ENCODE peak calls at places on chromosomes 12 and 14, in ten cellular contexts. Y is OCI-LY7; N is NCI-H748 treated with DMSO at 0.1 percent for 48 hours; J is GM10248; C is GM20000; H is HEK293T; F is T-helper 2 cell; V is left ventricle myocardium superior; A is activated T-cell treated with anti-CD3 and anti-CD28 coated beads, Interleukin-2, amount 50 U/mL, for 72 hours; G is mammary epithelial cell. U is an unnamed sample.

GRCh38 chr14:55241673-55242072 is 29.5 kb upstream of the FBXO34 start:
- DNase-seq in A (no peak), H (no peak), J (no peak), F (no peak), Y (no peak), C (no peak), G (no peak), N (no peak), V (no peak), U (no peak)

GRCh38 chr14:102056694-102057442 is 30.0 kb downstream of the HSP90AA1 start:
- DNase-seq in A (no peak), G (no peak), Y (no peak), F (no peak), H (no peak), J (no peak), V (no peak), N (no peak), C (no peak), U (no peak)

GRCh38 chr12:102479099-102479887 is 1.1 kb downstream of the IGF1 start:
- DNase-seq in G (peak; percentile 7), N (no peak), Y (no peak), C (peak; percentile 22), A (peak; percentile 15), V (no peak), H (peak; percentile 10), J (no peak), F (no peak), U (no peak)

GRCh38 chr12:1922985-1923384 is 4.5 kb upstream of the CACNA2D4 start:
- DNase-seq in V (no peak), J (no peak), G (no peak), H (no peak), F (no peak), C (peak; percentile 57), A (no peak), Y (no peak), N (no peak), U (peak; percentile 4)

GRCh38 chr12:10075451-10075850 is 23.3 kb downstream of the CLEC1A start:
- DNase-seq in A (no peak), N (no peak), G (no peak), H (no peak), Y (no peak), F (no peak), C (no peak), J (no peak), V (no peak), U (no peak)

GRCh38 chr12:99087278-99087677 is 442.2 kb downstream of the APAF1 start:
- DNase-seq in J (no peak), Y (no peak), H (no peak), A (no peak), N (peak; percentile 93), G (peak; percentile 5), C (no peak), F (no peak), V (no peak), U (no peak)

GRCh38 chr12:56994231-56994746 is 12.1 kb downstream of the ZBTB39 start:
- DNase-seq in J (no peak), V (no peak), A (no peak), C (no peak), Y (no peak), N (no peak), H (no peak), F (no peak), G (no peak), U (no peak)

GRCh38 chr12:67649165-67650126 is 901 bp downstream of the DYRK2 start:
- DNase-seq in V (peak; percentile 68), A (peak; percentile 61), G (no peak), C (peak; percentile 79), H (peak; percentile 33), F (peak; percentile 32), N (no peak), J (peak; percentile 57), Y (peak; percentile 45), U (peak; percentile 52)

GRCh38 chr14:23171251-23171975 is 12.0 kb downstream of the SLC7A8 start:
- DNase-seq in A (no peak), C (no peak), N (no peak), H (no peak), V (no peak), G (peak; percentile 95), F (no peak), Y (no peak), J (no peak), U (no peak)

GRCh38 chr12:53122961-53123468 is 19.7 kb downstream of the SOAT2 start:
- DNase-seq in Y (no peak), N (no peak), V (no peak), H (no peak), C (peak; percentile 14), J (peak; percentile 3), G (no peak), F (no peak), A (no peak), U (no peak)

GRCh38 chr12:94078138-94078723 is 70.1 kb upstream of the PLXNC1 start:
- DNase-seq in H (no peak), G (no peak), F (no peak), J (no peak), V (no peak), Y (no peak), C (no peak), N (no peak), A (no peak), U (no peak)

GRCh38 chr12:110102255-110102654 is 21.9 kb upstream of the IFT81 start:
- DNase-seq in Y (peak; percentile 79), G (peak; percentile 72), H (peak; percentile 70), C (peak; percentile 25), A (peak; percentile 30), V (no peak), N (peak; percentile 37), J (peak; percentile 26), F (peak; percentile 18), U (peak; percentile 87)

GRCh38 chr12:24808651-24809050 is 140.2 kb downstream of the BCAT1 start:
- DNase-seq in V (no peak), N (no peak), J (no peak), H (no peak), Y (no peak), A (no peak), F (no peak), C (no peak), G (no peak), U (no peak)

GRCh38 chr12:49580572-49581535 is 12.9 kb upstream of the MCRS1 start:
- DNase-seq in A (peak; percentile 58), H (peak; percentile 84), N (peak; percentile 58), J (peak; percentile 79), F (peak; percentile 24), Y (peak; percentile 69), V (peak; percentile 77), C (peak; percentile 68), G (peak; percentile 71), U (peak; percentile 60)

GRCh38 chr12:75760481-75761324 is 249.3 kb upstream of the KRR1 start:
- DNase-seq in C (no peak), V (no peak), J (no peak), F (no peak), Y (peak; percentile 83), N (no peak), H (no peak), G (no peak), A (no peak), U (no peak)

GRCh38 chr12:108691995-108692808 is 39.1 kb downstream of the CORO1C start:
- DNase-seq in G (no peak), H (no peak), N (no peak), A (no peak), F (no peak), Y (peak; percentile 33), V (peak; percentile 41), C (no peak), J (no peak), U (peak; percentile 54)

GRCh38 chr12:56634242-56634836 is 4.2 kb upstream of the BAZ2A start:
- DNase-seq in C (peak; percentile 56), A (peak; percentile 27), N (peak; percentile 62), G (peak; percentile 82), F (no peak), H (peak; percentile 31), J (no peak), V (no peak), Y (peak; percentile 46), U (peak; percentile 45)